ENCODE peak calls at places on chromosomes 6 and 20, in six cellular contexts. G is activated CD8-positive, alpha-beta T cell treated with anti-CD3 and anti-CD28 coated beads for 36 hours; X is stimulated activated CD4-positive, alpha-beta T cell treated with anti-CD3 and anti-CD28 coated beads, Interleukin-15, amount 100 ng/mL, for 1 hour; F is fibroblast of the aortic adventitia; V is dermis blood vessel endothelial cell; D is germinal center. N is an unnamed sample.

GRCh38 chr20:24812356-24812755 is 136.7 kb upstream of the CST7 start:
- DNase-seq in G (no peak), V (no peak), D (no peak), X (no peak), F (no peak), N (no peak)

GRCh38 chr20:63548542-63548941 is 993 bp upstream of the SRMS start:
- DNase-seq in F (no peak), V (no peak), G (no peak), D (no peak), X (no peak), N (no peak)

GRCh38 chr6:2733324-2733723 is 17.4 kb downstream of the MYLK4 start:
- DNase-seq in D (peak), F (peak), G (peak), X (no peak), V (no peak), N (no peak)

GRCh38 chr20:50913976-50914375 is 17.3 kb downstream of the ADNP start:
- DNase-seq in V (peak), X (no peak), F (peak), D (no peak), G (peak), N (no peak)

GRCh38 chr20:10171864-10172751 is 46.5 kb upstream of the SNAP25 start:
- DNase-seq in V (peak), X (peak), F (no peak), D (peak), G (peak), N (no peak)

GRCh38 chr6:111533087-111533784 is 50.2 kb upstream of the REV3L start:
- DNase-seq in F (no peak), X (no peak), D (no peak), V (no peak), G (peak), N (no peak)

GRCh38 chr20:35604444-35604750 is 11.2 kb upstream of the SPAG4 start:
- DNase-seq in V (peak), D (peak), F (no peak), X (no peak), G (peak), N (no peak)

GRCh38 chr6:3747100-3747737 is 4.3 kb downstream of the PXDC1 start:
- DNase-seq in D (no peak), X (no peak), F (no peak), G (no peak), V (peak), N (no peak)

GRCh38 chr6:158377866-158378265 is 65.6 kb downstream of the TULP4 start:
- DNase-seq in G (no peak), X (no peak), V (no peak), D (no peak), F (peak), N (no peak)

GRCh38 chr6:43287717-43288679 is 10.1 kb upstream of the SLC22A7 start:
- DNase-seq in F (no peak), X (no peak), G (no peak), D (no peak), V (no peak), N (no peak)

GRCh38 chr6:105402090-105402980 is 547 bp downstream of the PREP start:
- DNase-seq in V (peak), X (peak), F (peak), D (peak), G (peak), N (no peak)

GRCh38 chr6:135488023-135488422 is 9.5 kb downstream of the AHI1 start:
- DNase-seq in D (no peak), X (no peak), F (peak), V (peak), G (no peak), N (no peak)

GRCh38 chr6:33271098-33271607 is 523 bp downstream of the VPS52 start:
- DNase-seq in V (no peak), F (no peak), X (no peak), G (no peak), D (peak), N (no peak)

N was measured in cortex of kidney.